ENCODE peak calls at places on chromosomes 6 and 20, in five cellular contexts. D is RWPE1, G is BJ, I is cardiac fibroblast, B is fibroblast of the aortic adventitia. N is an unnamed sample.

GRCh38 chr6:134683783-134684765 is 265.8 kb downstream of the ALDH8A1 start:
- DNase-seq in D (no peak), G (no peak), I (peak), B (peak), N (no peak)

GRCh38 chr6:158818008-158818579 is 1.1 kb downstream of the EZR start:
- DNase-seq in G (no peak), D (peak), B (peak), I (peak), N (no peak)

GRCh38 chr20:21017381-21018085 is 88.6 kb downstream of the LINC00237 start:
- DNase-seq in I (no peak), G (no peak), B (no peak), D (no peak), N (no peak)

GRCh38 chr20:25750765-25751696 is 54.4 kb upstream of the ZNF337 start:
- DNase-seq in I (peak), B (peak), G (no peak), D (peak), N (no peak)

GRCh38 chr6:122405417-122405816 is 6.0 kb downstream of the HSF2 start:
- DNase-seq in G (no peak), I (peak), D (no peak), B (peak), N (no peak)

GRCh38 chr6:143545976-143546547 is 34.5 kb upstream of the FUCA2 start:
- DNase-seq in G (peak), B (peak), D (no peak), I (peak), N (no peak)

GRCh38 chr6:113858067-113858604 is 991 bp downstream of the MARCKS start:
- DNase-seq in I (peak), B (peak), D (peak), G (no peak), N (no peak)

GRCh38 chr6:2102316-2102883 is 143.0 kb downstream of the GMDS start:
- DNase-seq in I (peak), G (no peak), D (no peak), B (peak), N (no peak)

GRCh38 chr6:81722503-81723223 is 29.8 kb downstream of the TENT5A start:
- DNase-seq in B (no peak), G (no peak), I (no peak), D (no peak), N (no peak)

GRCh38 chr20:63956664-63957003 is 418 bp upstream of the UCKL1 start:
- DNase-seq in I (no peak), B (no peak), G (no peak), D (no peak), N (no peak)

GRCh38 chr6:29907637-29908340 is 34.5 kb upstream of the HLA-A start:
- DNase-seq in I (no peak), G (no peak), B (no peak), D (no peak), N (no peak)

GRCh38 chr6:129889580-129889979 is 28.5 kb upstream of the TMEM244 start:
- DNase-seq in G (peak), B (peak), D (peak), I (peak), N (no peak)

GRCh38 chr6:54361188-54361587 is 52.9 kb downstream of the TINAG start:
- DNase-seq in B (no peak), I (no peak), D (no peak), G (no peak), N (no peak)

GRCh38 chr6:51398064-51398740 is 579.5 kb downstream of the TFAP2B start:
- DNase-seq in B (no peak), G (no peak), I (no peak), D (no peak), N (no peak)

GRCh38 chr20:48298851-48299484 is 513.7 kb upstream of the SULF2 start:
- DNase-seq in B (peak), D (peak), G (peak), I (peak), N (no peak)

GRCh38 chr6:53921639-53922038 is 126.8 kb downstream of the LRRC1 start:
- DNase-seq in G (no peak), I (no peak), B (no peak), D (no peak), N (no peak)

GRCh38 chr6:40550096-40550731 is 37.0 kb downstream of the LRFN2 start:
- DNase-seq in G (no peak), B (peak), D (no peak), I (peak), N (no peak)

GRCh38 chr6:116629467-116630063 is 13.3 kb downstream of the RSPH4A start:
- DNase-seq in D (no peak), G (no peak), I (no peak), B (no peak), N (no peak)

GRCh38 chr20:46670228-46670584 is 18.9 kb upstream of the SLC13A3 start:
- DNase-seq in G (no peak), I (no peak), D (no peak), B (no peak), N (no peak)

GRCh38 chr6:142821860-142822259 is 123.1 kb downstream of the HIVEP2 start:
- DNase-seq in B (peak), I (no peak), G (no peak), D (no peak), N (no peak)

GRCh38 chr6:143575440-143575839 is 63.9 kb upstream of the FUCA2 start:
- DNase-seq in D (peak), B (peak), G (no peak), I (peak), N (no peak)

GRCh38 chr20:37326666-37327065 is 19.3 kb upstream of the SRC start:
- DNase-seq in D (no peak), G (no peak), I (no peak), B (no peak), N (no peak)

GRCh38 chr20:2398453-2398852 is 17.8 kb downstream of the TGM6 start:
- DNase-seq in B (no peak), I (no peak), D (no peak), G (no peak), N (no peak)

GRCh38 chr6:146700078-146700686 is 101.4 kb downstream of the ADGB start:
- DNase-seq in B (peak), I (peak), G (peak), D (peak), N (peak)

GRCh38 chr6:103210686-103211085 is 1649.0 kb downstream of the HACE1 start:
- DNase-seq in B (no peak), G (no peak), D (no peak), I (no peak), N (no peak)

GRCh38 chr6:13417954-13418353 is 69.4 kb downstream of the GFOD1 start:
- DNase-seq in D (no peak), I (no peak), B (no peak), G (no peak), N (no peak)

GRCh38 chr6:41471064-41471895 is 74.9 kb upstream of the FOXP4 start:
- DNase-seq in B (no peak), G (no peak), I (no peak), D (no peak), N (no peak)

GRCh38 chr20:8153281-8153908 is 21.3 kb downstream of the PLCB1 start:
- DNase-seq in G (no peak), D (no peak), I (peak), B (peak), N (no peak)

GRCh38 chr6:27230758-27231111 is 16.8 kb upstream of the PRSS16 start:
- DNase-seq in B (no peak), I (no peak), G (no peak), D (peak), N (no peak)

GRCh38 chr6:57265755-57266221 is 43.7 kb upstream of the RAB23 start:
- DNase-seq in I (peak), G (no peak), D (no peak), B (peak), N (no peak)

GRCh38 chr20:13821876-13822275 is 37.0 kb downstream of the NDUFAF5 start:
- DNase-seq in D (no peak), I (peak), B (peak), G (peak), N (no peak)

GRCh38 chr20:13822459-13822858 is 37.6 kb downstream of the NDUFAF5 start:
- DNase-seq in D (no peak), G (no peak), B (no peak), I (no peak), N (no peak)

GRCh38 chr20:13817342-13817741 is 32.5 kb downstream of the NDUFAF5 start:
- DNase-seq in I (peak), G (no peak), B (peak), D (no peak), N (no peak)

GRCh38 chr20:13816757-13817156 is 31.9 kb downstream of the NDUFAF5 start:
- DNase-seq in B (no peak), G (no peak), D (peak), I (no peak), N (no peak)

GRCh38 chr20:13819885-13820645 is 35.2 kb downstream of the NDUFAF5 start:
- DNase-seq in G (peak), I (peak), D (peak), B (peak), N (peak)
- TF ChIP-seq CTCF in G (peak), I (peak), D (peak), B (peak), N (peak)

GRCh38 chr6:74091133-74091793 is 395.3 kb downstream of the CD109 start:
- DNase-seq in I (peak), D (peak), B (peak), G (no peak), N (no peak)
- TF ChIP-seq CTCF in I (peak), D (peak), B (peak), G (peak), N (peak)

DNA sequence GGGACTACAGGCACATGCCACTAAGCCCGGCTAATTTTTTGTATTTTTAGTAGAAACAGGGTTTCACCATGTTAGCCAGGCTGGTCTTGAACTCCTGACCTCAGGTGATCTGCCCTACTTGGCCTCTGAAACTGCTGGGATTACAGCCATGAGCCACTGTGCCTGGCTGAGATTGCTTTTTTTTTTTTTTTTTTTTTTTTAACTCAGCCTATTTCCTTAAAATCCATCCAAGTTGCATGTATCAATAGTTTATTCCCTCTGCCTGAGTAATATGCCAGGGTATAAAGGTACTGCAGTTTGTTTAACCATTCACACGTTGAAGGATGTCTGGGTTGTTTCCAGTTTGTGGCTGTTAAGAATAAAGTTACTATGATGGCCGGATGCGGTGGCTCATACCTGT is 10.7 kb downstream of the SLX4IP start:
- DNase-seq in D (no peak), G (no peak), B (no peak), I (no peak), N (no peak)
- TF ChIP-seq CTCF in D (no peak), G (no peak), B (no peak), I (no peak), N (no peak)

GRCh38 chr6:168117942-168118341 is 38.9 kb upstream of the FRMD1 start:
- DNase-seq in B (no peak), I (no peak), D (no peak), G (no peak), N (no peak)
- TF ChIP-seq CTCF in B (peak), I (peak), D (no peak), G (peak), N (peak)

GRCh38 chr6:119137194-119138072 is 59.0 kb upstream of the FAM184A start:
- DNase-seq in D (no peak), I (peak), B (peak), G (no peak), N (no peak)

GRCh38 chr6:119132211-119133004 is 53.9 kb upstream of the FAM184A start:
- DNase-seq in B (peak), D (no peak), G (no peak), I (peak), N (no peak)

GRCh38 chr6:119134752-119135151 is 56.3 kb upstream of the FAM184A start:
- DNase-seq in D (no peak), I (no peak), B (no peak), G (no peak), N (no peak)

GRCh38 chr6:119129968-119130484 is 51.6 kb upstream of the FAM184A start:
- DNase-seq in B (peak), G (no peak), D (peak), I (peak), N (no peak)

GRCh38 chr6:119133400-119133799 is 54.9 kb upstream of the FAM184A start:
- DNase-seq in B (no peak), D (no peak), G (no peak), I (no peak), N (no peak)
- TF ChIP-seq CTCF in B (no peak), D (no peak), G (no peak), I (no peak), N (no peak)

GRCh38 chr6:157235600-157236039 is 87.7 kb downstream of the TMEM242 start:
- DNase-seq in I (peak), G (no peak), D (peak), B (peak), N (peak)
- TF ChIP-seq CTCF in I (peak), G (peak), D (peak), B (peak), N (peak)

GRCh38 chr20:32034581-32035397 is 17.3 kb upstream of the HCK start:
- DNase-seq in G (no peak), B (peak), D (no peak), I (no peak), N (no peak)
- TF ChIP-seq CTCF in G (peak), B (no peak), D (no peak), I (no peak), N (no peak)

GRCh38 chr6:36850001-36850400 is 10.8 kb upstream of the CPNE5 start:
- DNase-seq in D (no peak), I (no peak), B (no peak), G (no peak), N (no peak)

GRCh38 chr6:36853325-36853724 is 14.1 kb upstream of the CPNE5 start:
- DNase-seq in I (peak), G (peak), B (peak), D (peak), N (no peak)

GRCh38 chr6:36851632-36852031 is 12.4 kb upstream of the CPNE5 start:
- DNase-seq in G (no peak), D (no peak), I (peak), B (peak), N (no peak)

GRCh38 chr6:36852481-36853147 is 13.4 kb upstream of the CPNE5 start:
- DNase-seq in G (no peak), I (peak), B (peak), D (no peak), N (no peak)

DNA sequence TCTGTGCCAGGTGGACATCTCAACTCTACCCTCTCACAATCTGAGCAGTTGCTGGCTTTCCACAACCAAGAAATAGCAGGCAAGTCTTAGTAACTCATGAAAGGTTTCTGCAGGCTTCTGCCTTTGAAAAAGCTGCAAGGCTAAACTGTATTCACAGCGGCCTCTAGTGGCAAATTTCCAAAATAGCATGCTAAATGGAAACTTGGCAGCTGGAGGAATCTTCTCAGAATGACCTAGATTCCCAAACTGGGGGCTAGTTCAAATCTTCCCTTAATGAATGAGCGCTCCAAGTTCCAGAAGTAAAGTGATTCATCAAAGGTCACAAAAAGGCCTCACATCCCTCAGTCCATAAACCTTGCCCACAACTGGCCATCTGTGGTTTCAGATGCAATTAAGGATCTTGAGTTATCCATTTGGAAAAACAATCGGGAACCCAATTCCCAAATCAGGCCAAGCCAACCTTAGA is 11.9 kb upstream of the CPNE5 start:
- DNase-seq in G (peak), B (peak), I (peak), D (peak), N (peak)
- TF ChIP-seq CTCF in G (peak), B (peak), I (peak), D (peak), N (peak)

DNA sequence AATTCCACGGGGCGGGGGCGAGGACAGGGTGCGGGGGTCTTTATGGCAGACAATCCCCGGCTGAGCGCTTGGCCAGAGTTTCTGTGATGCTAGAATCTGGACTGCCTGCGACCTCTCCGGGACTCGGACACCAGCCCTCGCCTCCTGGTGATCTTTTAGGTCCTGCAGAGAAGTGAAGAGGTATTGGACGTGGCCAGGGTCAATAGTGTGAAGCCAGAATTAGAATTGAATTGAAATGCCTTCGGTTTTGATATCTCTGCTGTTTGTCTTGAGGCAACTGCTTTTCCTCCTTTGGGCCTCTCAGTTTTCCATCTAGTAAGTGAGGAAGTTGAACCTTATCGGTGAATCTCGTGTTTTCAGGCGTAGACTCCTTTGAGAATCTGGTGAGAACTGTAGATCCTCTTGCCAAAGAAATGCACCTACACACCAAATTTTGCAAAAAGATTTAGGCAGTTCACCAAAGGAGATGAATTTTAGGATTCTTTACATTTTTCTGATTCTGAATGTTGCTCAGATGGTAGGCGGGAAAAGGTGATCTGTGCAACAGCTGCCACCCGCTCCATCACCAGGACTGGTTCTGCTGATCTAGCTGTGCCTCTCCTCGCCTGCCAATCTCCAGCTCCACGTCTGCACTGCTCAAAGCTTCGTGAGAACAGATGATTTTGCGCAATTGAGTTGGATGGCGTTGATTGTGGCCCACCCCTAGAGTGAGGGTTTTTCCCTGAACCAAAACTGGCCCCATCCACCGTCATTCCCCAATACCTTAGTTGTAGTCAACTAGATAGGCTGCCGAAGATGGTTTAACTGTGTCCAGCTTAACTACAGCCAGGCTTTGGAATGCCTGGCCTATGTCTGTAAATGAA is 837 bp upstream of the OSER1 start:
- DNase-seq in D (no peak), G (no peak), I (peak), B (peak), N (peak)
- TF ChIP-seq CTCF in D (no peak), G (no peak), I (no peak), B (no peak), N (no peak)

N was measured in dorsolateral prefrontal cortex.